ENCODE peak calls at places on chromosomes 13 and 19, in seven cellular contexts. One of them, this sample, is unnamed. For H3K27me3 and H3K36me3, the result is how much of the 10 kb centered on the place peaks cover.

GRCh38 chr13:71412231-71412630 is 454.8 kb downstream of the DACH1 start:
- DNase-seq in thoracic aorta: no peak
- DNase-seq in cardiac muscle cell: peak
- DNase-seq in aorta: no peak
- DNase-seq in mammary epithelial cell: no peak
- DNase-seq in stomach: no peak
- DNase-seq in naive thymus-derived CD4-positive, alpha-beta T cell: no peak
- DNase-seq in this sample: no peak

GRCh38 chr13:106963151-106963550 is 395.2 kb upstream of the ARGLU1 start:
- DNase-seq in stomach: no peak
- DNase-seq in aorta: no peak
- DNase-seq in cardiac muscle cell: no peak
- DNase-seq in thoracic aorta: no peak
- DNase-seq in naive thymus-derived CD4-positive, alpha-beta T cell: no peak
- DNase-seq in mammary epithelial cell: no peak
- DNase-seq in this sample: no peak

GRCh38 chr19:45098521-45099464 is 5.8 kb downstream of the PPP1R37 start:
- DNase-seq in cardiac muscle cell: peak
- DNase-seq in thoracic aorta: no peak
- DNase-seq in stomach: peak
- DNase-seq in mammary epithelial cell: no peak
- DNase-seq in aorta: no peak
- DNase-seq in naive thymus-derived CD4-positive, alpha-beta T cell: no peak
- DNase-seq in this sample: peak

GRCh38 chr13:33855371-33855895 is 37.5 kb downstream of the RFC3 start:
- DNase-seq in aorta: no peak
- DNase-seq in stomach: no peak
- DNase-seq in naive thymus-derived CD4-positive, alpha-beta T cell: no peak
- DNase-seq in thoracic aorta: no peak
- DNase-seq in cardiac muscle cell: no peak
- DNase-seq in mammary epithelial cell: no peak
- DNase-seq in this sample: no peak

GRCh38 chr19:17932485-17933338 is at the start of gene CCDC124:
- DNase-seq in thoracic aorta: peak
- DNase-seq in mammary epithelial cell: peak
- DNase-seq in naive thymus-derived CD4-positive, alpha-beta T cell: peak
- DNase-seq in cardiac muscle cell: peak
- DNase-seq in stomach: peak
- DNase-seq in aorta: peak
- DNase-seq in this sample: peak

GRCh38 chr19:49409441-49410029 is 13.7 kb downstream of the PTH2 start:
- DNase-seq in cardiac muscle cell: no peak
- DNase-seq in naive thymus-derived CD4-positive, alpha-beta T cell: no peak
- DNase-seq in stomach: no peak
- DNase-seq in aorta: no peak
- DNase-seq in mammary epithelial cell: no peak
- DNase-seq in thoracic aorta: no peak
- DNase-seq in this sample: no peak

GRCh38 chr13:97878421-97879375 is 74.8 kb upstream of the IPO5 start:
- DNase-seq in cardiac muscle cell: no peak
- DNase-seq in naive thymus-derived CD4-positive, alpha-beta T cell: no peak
- DNase-seq in thoracic aorta: no peak
- DNase-seq in aorta: no peak
- DNase-seq in mammary epithelial cell: no peak
- DNase-seq in stomach: no peak
- DNase-seq in this sample: no peak

GRCh38 chr19:12996542-12997094 is 1.3 kb downstream of the NFIX start:
- DNase-seq in mammary epithelial cell: peak
- DNase-seq in stomach: peak
- DNase-seq in thoracic aorta: no peak
- DNase-seq in aorta: peak
- DNase-seq in cardiac muscle cell: peak
- DNase-seq in naive thymus-derived CD4-positive, alpha-beta T cell: no peak
- DNase-seq in this sample: peak

GRCh38 chr13:60095300-60095699 is 68.4 kb downstream of the DIAPH3 start:
- DNase-seq in cardiac muscle cell: no peak
- DNase-seq in thoracic aorta: no peak
- DNase-seq in mammary epithelial cell: no peak
- DNase-seq in naive thymus-derived CD4-positive, alpha-beta T cell: no peak
- DNase-seq in stomach: no peak
- DNase-seq in aorta: no peak
- DNase-seq in this sample: no peak

GRCh38 chr13:45786293-45786920 is 65.1 kb downstream of the SIAH3 start:
- DNase-seq in stomach: peak
- DNase-seq in thoracic aorta: no peak
- DNase-seq in mammary epithelial cell: no peak
- DNase-seq in naive thymus-derived CD4-positive, alpha-beta T cell: no peak
- DNase-seq in aorta: no peak
- DNase-seq in cardiac muscle cell: no peak
- DNase-seq in this sample: no peak

GRCh38 chr13:47903836-47904235 is 97.2 kb downstream of the SUCLA2 start:
- DNase-seq in stomach: no peak
- DNase-seq in thoracic aorta: no peak
- DNase-seq in aorta: no peak
- DNase-seq in mammary epithelial cell: peak
- DNase-seq in cardiac muscle cell: peak
- DNase-seq in naive thymus-derived CD4-positive, alpha-beta T cell: no peak
- DNase-seq in this sample: no peak

GRCh38 chr13:53158201-53158600 is 129.6 kb downstream of the OLFM4 start:
- DNase-seq in cardiac muscle cell: no peak
- DNase-seq in aorta: no peak
- DNase-seq in mammary epithelial cell: no peak
- DNase-seq in stomach: no peak
- DNase-seq in thoracic aorta: no peak
- DNase-seq in naive thymus-derived CD4-positive, alpha-beta T cell: no peak
- DNase-seq in this sample: no peak

GRCh38 chr19:55080915-55081772 is 5.5 kb downstream of the EPS8L1 start:
- DNase-seq in thoracic aorta: no peak
- DNase-seq in cardiac muscle cell: peak
- DNase-seq in stomach: peak
- DNase-seq in naive thymus-derived CD4-positive, alpha-beta T cell: peak
- DNase-seq in aorta: peak
- DNase-seq in mammary epithelial cell: peak
- DNase-seq in this sample: peak

GRCh38 chr13:60881507-60881906 is 484.5 kb downstream of the TDRD3 start:
- DNase-seq in cardiac muscle cell: no peak
- DNase-seq in aorta: no peak
- DNase-seq in naive thymus-derived CD4-positive, alpha-beta T cell: no peak
- DNase-seq in thoracic aorta: no peak
- DNase-seq in stomach: no peak
- DNase-seq in mammary epithelial cell: no peak
- DNase-seq in this sample: no peak

GRCh38 chr13:105428816-105429215 is 1106.6 kb downstream of the EFNB2 start:
- DNase-seq in mammary epithelial cell: no peak
- DNase-seq in stomach: no peak
- DNase-seq in cardiac muscle cell: peak
- DNase-seq in thoracic aorta: no peak
- DNase-seq in naive thymus-derived CD4-positive, alpha-beta T cell: no peak
- DNase-seq in aorta: no peak
- DNase-seq in this sample: no peak

GRCh38 chr13:51435002-51435578 is 17.7 kb downstream of the INTS6 start:
- DNase-seq in cardiac muscle cell: peak
- DNase-seq in stomach: no peak
- DNase-seq in aorta: no peak
- DNase-seq in naive thymus-derived CD4-positive, alpha-beta T cell: no peak
- DNase-seq in mammary epithelial cell: no peak
- DNase-seq in thoracic aorta: no peak
- DNase-seq in this sample: no peak

GRCh38 chr19:53998223-53998622 is 6.8 kb downstream of the CACNG6 start:
- DNase-seq in aorta: no peak
- DNase-seq in thoracic aorta: no peak
- DNase-seq in mammary epithelial cell: no peak
- DNase-seq in cardiac muscle cell: no peak
- DNase-seq in naive thymus-derived CD4-positive, alpha-beta T cell: no peak
- DNase-seq in stomach: no peak
- DNase-seq in this sample: no peak

GRCh38 chr13:98975822-98976261 is 2.0 kb downstream of the DOCK9 start:
- DNase-seq in naive thymus-derived CD4-positive, alpha-beta T cell: no peak
- DNase-seq in cardiac muscle cell: peak
- DNase-seq in stomach: no peak
- DNase-seq in thoracic aorta: no peak
- DNase-seq in mammary epithelial cell: no peak
- DNase-seq in aorta: no peak
- DNase-seq in this sample: no peak

GRCh38 chr13:98976941-98977340 is 923 bp downstream of the DOCK9 start:
- DNase-seq in mammary epithelial cell: no peak
- DNase-seq in stomach: no peak
- DNase-seq in thoracic aorta: no peak
- DNase-seq in aorta: no peak
- DNase-seq in naive thymus-derived CD4-positive, alpha-beta T cell: no peak
- DNase-seq in cardiac muscle cell: peak
- DNase-seq in this sample: no peak

GRCh38 chr13:98977568-98978270 is at the start of gene DOCK9:
- DNase-seq in aorta: no peak
- DNase-seq in cardiac muscle cell: peak
- DNase-seq in mammary epithelial cell: peak
- DNase-seq in thoracic aorta: no peak
- DNase-seq in stomach: peak
- DNase-seq in naive thymus-derived CD4-positive, alpha-beta T cell: no peak
- DNase-seq in this sample: peak

GRCh38 chr13:98978280-98978679 is 416 bp upstream of the DOCK9 start:
- DNase-seq in aorta: no peak
- DNase-seq in thoracic aorta: no peak
- DNase-seq in mammary epithelial cell: peak
- DNase-seq in naive thymus-derived CD4-positive, alpha-beta T cell: no peak
- DNase-seq in stomach: no peak
- DNase-seq in cardiac muscle cell: peak
- DNase-seq in this sample: peak

DNA sequence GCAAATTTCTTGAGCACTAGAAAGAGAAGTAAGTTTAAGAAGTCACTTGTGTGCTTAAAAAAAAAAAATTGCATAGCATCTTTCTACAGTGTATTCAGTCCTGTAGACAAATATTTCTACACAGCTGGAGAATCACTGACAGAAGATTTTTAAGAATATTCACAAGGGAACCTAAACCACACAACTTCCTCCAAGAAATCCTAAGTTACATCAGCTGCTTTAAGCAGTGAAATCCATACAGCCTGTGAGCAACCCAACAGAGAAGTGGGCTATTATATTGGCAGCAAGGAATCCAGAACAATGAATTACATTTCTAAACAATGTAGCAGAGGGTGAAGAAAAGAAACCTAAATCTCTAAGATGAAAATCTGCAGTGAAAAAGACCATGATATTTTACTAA is 1.5 kb downstream of the DOCK9 start:
- DNase-seq in mammary epithelial cell: no peak
- DNase-seq in cardiac muscle cell: peak
- DNase-seq in naive thymus-derived CD4-positive, alpha-beta T cell: no peak
- DNase-seq in thoracic aorta: no peak
- DNase-seq in aorta: no peak
- DNase-seq in stomach: no peak
- DNase-seq in this sample: no peak
- H3K4me3 ChIP-seq in mammary epithelial cell: no peak
- H3K4me3 ChIP-seq in cardiac muscle cell: no peak
- H3K4me3 ChIP-seq in naive thymus-derived CD4-positive, alpha-beta T cell: no peak
- H3K4me3 ChIP-seq in thoracic aorta: no peak
- H3K4me3 ChIP-seq in aorta: no peak
- H3K4me3 ChIP-seq in stomach: no peak
- H3K4me3 ChIP-seq in this sample: no peak

DNA sequence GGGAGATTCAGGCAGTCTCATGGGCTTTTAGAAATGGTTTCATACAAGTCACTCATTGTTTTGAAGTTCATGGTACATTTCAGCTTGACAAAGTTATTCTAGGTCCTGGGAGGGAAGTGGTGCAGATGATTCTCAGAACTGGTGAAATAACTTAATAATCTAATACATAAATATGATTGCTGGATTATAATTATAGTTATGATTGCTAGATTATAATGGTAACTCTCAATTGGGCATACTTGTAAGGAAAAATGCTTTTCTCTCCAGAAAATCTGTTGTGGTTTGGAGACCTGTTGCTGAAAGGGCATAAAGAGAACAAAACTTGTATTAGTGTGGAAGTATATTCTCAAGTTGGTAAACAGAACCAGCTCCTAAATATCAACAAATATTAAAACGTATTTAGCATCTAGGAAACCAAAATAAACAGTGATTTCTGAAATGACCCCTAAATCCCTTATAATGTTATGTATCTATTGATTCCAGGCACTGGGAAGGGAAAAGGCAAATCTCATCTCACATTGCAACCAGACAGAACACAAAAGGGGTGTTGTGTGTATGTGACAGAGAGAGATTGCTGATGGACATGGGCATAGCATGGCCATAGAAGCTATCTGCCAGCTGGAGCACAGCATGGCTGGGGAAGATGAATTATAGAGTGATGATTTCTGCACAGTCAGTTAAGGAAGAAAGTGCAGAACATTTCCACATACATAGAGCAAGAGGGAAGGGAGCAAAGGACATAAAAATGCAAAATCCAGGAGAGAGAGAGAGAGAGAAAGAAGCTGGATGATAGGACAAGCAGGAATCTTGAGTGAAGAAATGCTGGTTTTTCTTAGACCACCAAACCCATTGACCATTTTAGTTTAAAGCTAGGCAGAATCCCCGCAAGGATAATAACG is 87.1 kb upstream of the FRY start:
- DNase-seq in mammary epithelial cell: no peak
- DNase-seq in cardiac muscle cell: no peak
- DNase-seq in naive thymus-derived CD4-positive, alpha-beta T cell: no peak
- DNase-seq in thoracic aorta: no peak
- DNase-seq in stomach: no peak
- DNase-seq in aorta: no peak
- DNase-seq in this sample: no peak
- H3K27me3 ChIP-seq in mammary epithelial cell: under half
- H3K27me3 ChIP-seq in cardiac muscle cell: under half
- H3K27me3 ChIP-seq in naive thymus-derived CD4-positive, alpha-beta T cell: under half
- H3K27me3 ChIP-seq in thoracic aorta: under half
- H3K27me3 ChIP-seq in stomach: under half
- H3K27me3 ChIP-seq in aorta: under half
- H3K27me3 ChIP-seq in this sample: under half

GRCh38 chr13:21608961-21609360 is 5.0 kb upstream of the MICU2 start:
- DNase-seq in naive thymus-derived CD4-positive, alpha-beta T cell: no peak
- DNase-seq in stomach: no peak
- DNase-seq in aorta: no peak
- DNase-seq in cardiac muscle cell: no peak
- DNase-seq in mammary epithelial cell: peak
- DNase-seq in thoracic aorta: no peak
- DNase-seq in this sample: no peak
- H3K36me3 ChIP-seq in naive thymus-derived CD4-positive, alpha-beta T cell: under half
- H3K36me3 ChIP-seq in stomach: under half
- H3K36me3 ChIP-seq in aorta: under half
- H3K36me3 ChIP-seq in cardiac muscle cell: under half
- H3K36me3 ChIP-seq in mammary epithelial cell: under half
- H3K36me3 ChIP-seq in thoracic aorta: under half
- H3K36me3 ChIP-seq in this sample: under half

DNA sequence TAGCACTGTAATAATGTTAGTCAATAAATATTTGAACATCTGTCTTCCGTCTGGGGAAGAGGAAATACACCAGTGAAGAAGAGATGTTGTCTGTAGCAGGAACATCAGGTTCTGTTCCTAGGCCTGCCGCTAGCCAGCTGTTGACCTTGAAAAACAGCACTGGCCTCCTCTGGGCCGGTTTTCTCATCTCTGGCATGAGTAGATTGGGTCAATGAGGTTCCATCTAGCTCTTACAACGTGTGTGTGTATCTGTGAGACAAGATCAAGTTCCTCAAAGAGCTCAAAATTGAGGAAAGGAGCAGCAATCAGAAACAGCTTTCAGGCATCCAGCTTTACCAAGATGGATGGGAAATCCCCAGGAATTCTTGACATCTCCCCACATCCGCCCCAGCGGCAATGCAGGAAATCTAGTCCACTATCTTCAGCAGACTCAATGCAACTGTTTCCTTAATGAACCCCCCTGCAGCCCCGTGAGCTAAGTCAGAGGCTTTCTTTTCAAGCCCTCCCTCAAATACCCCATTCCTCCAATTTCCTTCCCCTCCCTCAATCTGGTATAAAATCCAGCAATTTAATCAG is 4.9 kb downstream of the FLT1 start:
- DNase-seq in aorta: no peak
- DNase-seq in thoracic aorta: no peak
- DNase-seq in naive thymus-derived CD4-positive, alpha-beta T cell: no peak
- DNase-seq in stomach: no peak
- DNase-seq in mammary epithelial cell: no peak
- DNase-seq in cardiac muscle cell: no peak
- DNase-seq in this sample: no peak
- H3K4me3 ChIP-seq in aorta: no peak
- H3K4me3 ChIP-seq in thoracic aorta: no peak
- H3K4me3 ChIP-seq in naive thymus-derived CD4-positive, alpha-beta T cell: no peak
- H3K4me3 ChIP-seq in stomach: no peak
- H3K4me3 ChIP-seq in mammary epithelial cell: no peak
- H3K4me3 ChIP-seq in cardiac muscle cell: no peak
- H3K4me3 ChIP-seq in this sample: no peak

This sample was measured in MG63.